ENCODE peak calls at places on chromosomes 11 and 22, in seven cellular contexts. One of them, this sample, is unnamed. For H3K27me3, the result is how much of the 10 kb centered on the place peaks cover.

GRCh38 chr11:33987975-33988580 is 63.5 kb upstream of the CAPRIN1 start:
- DNase-seq in SJSA1: peak
- DNase-seq in CD8-positive, alpha-beta memory T cell: peak
- DNase-seq in HL-60: peak
- DNase-seq in right atrium auricular region: peak
- DNase-seq in cardiac muscle cell: peak
- DNase-seq in uterus: peak
- DNase-seq in this sample: peak

GRCh38 chr11:87015645-87016044 is 22.1 kb upstream of the TMEM135 start:
- DNase-seq in uterus: no peak
- DNase-seq in cardiac muscle cell: no peak
- DNase-seq in HL-60: no peak
- DNase-seq in SJSA1: no peak
- DNase-seq in right atrium auricular region: no peak
- DNase-seq in CD8-positive, alpha-beta memory T cell: no peak
- DNase-seq in this sample: no peak

GRCh38 chr11:83827940-83828554 is 541.9 kb upstream of the CCDC90B start:
- DNase-seq in HL-60: no peak
- DNase-seq in cardiac muscle cell: peak
- DNase-seq in CD8-positive, alpha-beta memory T cell: no peak
- DNase-seq in SJSA1: no peak
- DNase-seq in right atrium auricular region: no peak
- DNase-seq in uterus: no peak
- DNase-seq in this sample: no peak

GRCh38 chr22:44605486-44605885 is 96.5 kb upstream of the PRR5 start:
- DNase-seq in cardiac muscle cell: no peak
- DNase-seq in SJSA1: no peak
- DNase-seq in HL-60: peak
- DNase-seq in uterus: no peak
- DNase-seq in CD8-positive, alpha-beta memory T cell: no peak
- DNase-seq in right atrium auricular region: no peak
- DNase-seq in this sample: no peak

GRCh38 chr11:85590848-85591483 is 36.2 kb downstream of the DLG2 start:
- DNase-seq in SJSA1: no peak
- DNase-seq in CD8-positive, alpha-beta memory T cell: no peak
- DNase-seq in HL-60: no peak
- DNase-seq in uterus: no peak
- DNase-seq in cardiac muscle cell: peak
- DNase-seq in right atrium auricular region: no peak
- DNase-seq in this sample: no peak

GRCh38 chr11:30908272-30908671 is 322.1 kb upstream of the MPPED2 start:
- DNase-seq in uterus: no peak
- DNase-seq in SJSA1: no peak
- DNase-seq in CD8-positive, alpha-beta memory T cell: no peak
- DNase-seq in right atrium auricular region: no peak
- DNase-seq in cardiac muscle cell: no peak
- DNase-seq in HL-60: no peak
- DNase-seq in this sample: no peak

GRCh38 chr11:112367453-112367852 is 106.8 kb upstream of the PLET1 start:
- DNase-seq in right atrium auricular region: no peak
- DNase-seq in uterus: no peak
- DNase-seq in HL-60: no peak
- DNase-seq in cardiac muscle cell: no peak
- DNase-seq in SJSA1: no peak
- DNase-seq in CD8-positive, alpha-beta memory T cell: no peak
- DNase-seq in this sample: no peak

GRCh38 chr11:105670811-105671210 is 60.9 kb downstream of the GRIA4 start:
- DNase-seq in uterus: no peak
- DNase-seq in CD8-positive, alpha-beta memory T cell: no peak
- DNase-seq in cardiac muscle cell: no peak
- DNase-seq in SJSA1: no peak
- DNase-seq in HL-60: no peak
- DNase-seq in right atrium auricular region: no peak
- DNase-seq in this sample: no peak

GRCh38 chr11:34682822-34683221 is 61.9 kb downstream of the EHF start:
- DNase-seq in right atrium auricular region: no peak
- DNase-seq in uterus: no peak
- DNase-seq in HL-60: no peak
- DNase-seq in CD8-positive, alpha-beta memory T cell: no peak
- DNase-seq in SJSA1: peak
- DNase-seq in cardiac muscle cell: peak
- DNase-seq in this sample: no peak

GRCh38 chr11:126575849-126576248 is 220.4 kb downstream of the ST3GAL4 start:
- DNase-seq in cardiac muscle cell: no peak
- DNase-seq in CD8-positive, alpha-beta memory T cell: no peak
- DNase-seq in uterus: no peak
- DNase-seq in HL-60: no peak
- DNase-seq in SJSA1: no peak
- DNase-seq in right atrium auricular region: no peak
- DNase-seq in this sample: no peak

GRCh38 chr11:133922078-133922870 is 34.5 kb downstream of the IGSF9B start:
- DNase-seq in uterus: no peak
- DNase-seq in SJSA1: no peak
- DNase-seq in right atrium auricular region: no peak
- DNase-seq in cardiac muscle cell: no peak
- DNase-seq in CD8-positive, alpha-beta memory T cell: no peak
- DNase-seq in HL-60: no peak
- DNase-seq in this sample: no peak

GRCh38 chr11:121416909-121417567 is 35.1 kb upstream of the SORL1 start:
- DNase-seq in cardiac muscle cell: peak
- DNase-seq in CD8-positive, alpha-beta memory T cell: peak
- DNase-seq in uterus: peak
- DNase-seq in right atrium auricular region: peak
- DNase-seq in SJSA1: no peak
- DNase-seq in HL-60: peak
- DNase-seq in this sample: peak
- H3K4me3 ChIP-seq in cardiac muscle cell: no peak
- H3K4me3 ChIP-seq in CD8-positive, alpha-beta memory T cell: peak
- H3K4me3 ChIP-seq in uterus: no peak
- H3K4me3 ChIP-seq in right atrium auricular region: no peak
- H3K4me3 ChIP-seq in SJSA1: no peak
- H3K4me3 ChIP-seq in HL-60: no peak
- H3K4me3 ChIP-seq in this sample: no peak

GRCh38 chr11:14642873-14643696 is 519 bp upstream of the PDE3B start:
- DNase-seq in uterus: no peak
- DNase-seq in right atrium auricular region: no peak
- DNase-seq in cardiac muscle cell: no peak
- DNase-seq in CD8-positive, alpha-beta memory T cell: no peak
- DNase-seq in HL-60: no peak
- DNase-seq in SJSA1: no peak
- DNase-seq in this sample: no peak

GRCh38 chr11:14643697-14644395 is at the start of gene PDE3B:
- DNase-seq in HL-60: peak
- DNase-seq in CD8-positive, alpha-beta memory T cell: peak
- DNase-seq in SJSA1: peak
- DNase-seq in right atrium auricular region: peak
- DNase-seq in uterus: peak
- DNase-seq in cardiac muscle cell: peak
- DNase-seq in this sample: peak

GRCh38 chr11:14645985-14646900 is 2.6 kb downstream of the PDE3B start:
- DNase-seq in right atrium auricular region: no peak
- DNase-seq in CD8-positive, alpha-beta memory T cell: no peak
- DNase-seq in SJSA1: no peak
- DNase-seq in HL-60: peak
- DNase-seq in uterus: no peak
- DNase-seq in cardiac muscle cell: peak
- DNase-seq in this sample: no peak

GRCh38 chr11:14644396-14645246 is 1.0 kb downstream of the PDE3B start:
- DNase-seq in CD8-positive, alpha-beta memory T cell: no peak
- DNase-seq in SJSA1: peak
- DNase-seq in cardiac muscle cell: peak
- DNase-seq in uterus: no peak
- DNase-seq in right atrium auricular region: no peak
- DNase-seq in HL-60: peak
- DNase-seq in this sample: peak

GRCh38 chr11:14645247-14645912 is 1.8 kb downstream of the PDE3B start:
- DNase-seq in CD8-positive, alpha-beta memory T cell: no peak
- DNase-seq in cardiac muscle cell: peak
- DNase-seq in uterus: no peak
- DNase-seq in HL-60: no peak
- DNase-seq in right atrium auricular region: no peak
- DNase-seq in SJSA1: no peak
- DNase-seq in this sample: no peak
- H3K27ac ChIP-seq in CD8-positive, alpha-beta memory T cell: peak
- H3K27ac ChIP-seq in cardiac muscle cell: no peak
- H3K27ac ChIP-seq in uterus: no peak
- H3K27ac ChIP-seq in HL-60: peak
- H3K27ac ChIP-seq in right atrium auricular region: peak
- H3K27ac ChIP-seq in SJSA1: no peak
- H3K27ac ChIP-seq in this sample: peak

GRCh38 chr11:44994753-44995152 is 44.1 kb upstream of the TP53I11 start:
- DNase-seq in CD8-positive, alpha-beta memory T cell: no peak
- DNase-seq in uterus: no peak
- DNase-seq in right atrium auricular region: no peak
- DNase-seq in SJSA1: no peak
- DNase-seq in HL-60: no peak
- DNase-seq in cardiac muscle cell: no peak
- DNase-seq in this sample: no peak

GRCh38 chr11:44992181-44992582 is 41.5 kb upstream of the TP53I11 start:
- DNase-seq in HL-60: no peak
- DNase-seq in uterus: no peak
- DNase-seq in cardiac muscle cell: no peak
- DNase-seq in CD8-positive, alpha-beta memory T cell: no peak
- DNase-seq in SJSA1: no peak
- DNase-seq in right atrium auricular region: peak
- DNase-seq in this sample: no peak

GRCh38 chr11:44992774-44993173 is 42.1 kb upstream of the TP53I11 start:
- DNase-seq in CD8-positive, alpha-beta memory T cell: no peak
- DNase-seq in HL-60: no peak
- DNase-seq in uterus: no peak
- DNase-seq in SJSA1: no peak
- DNase-seq in cardiac muscle cell: no peak
- DNase-seq in right atrium auricular region: no peak
- DNase-seq in this sample: no peak

GRCh38 chr11:44997566-44997965 is 46.9 kb upstream of the TP53I11 start:
- DNase-seq in CD8-positive, alpha-beta memory T cell: no peak
- DNase-seq in uterus: no peak
- DNase-seq in right atrium auricular region: no peak
- DNase-seq in cardiac muscle cell: no peak
- DNase-seq in SJSA1: no peak
- DNase-seq in HL-60: no peak
- DNase-seq in this sample: no peak

GRCh38 chr11:44993971-44994705 is 43.5 kb upstream of the TP53I11 start:
- DNase-seq in cardiac muscle cell: no peak
- DNase-seq in right atrium auricular region: no peak
- DNase-seq in SJSA1: no peak
- DNase-seq in HL-60: no peak
- DNase-seq in uterus: no peak
- DNase-seq in CD8-positive, alpha-beta memory T cell: no peak
- DNase-seq in this sample: no peak
- H3K27me3 ChIP-seq in cardiac muscle cell: under half
- H3K27me3 ChIP-seq in right atrium auricular region: under half
- H3K27me3 ChIP-seq in SJSA1: under half
- H3K27me3 ChIP-seq in HL-60: under half
- H3K27me3 ChIP-seq in uterus: under half
- H3K27me3 ChIP-seq in CD8-positive, alpha-beta memory T cell: under half
- H3K27me3 ChIP-seq in this sample: under half

GRCh38 chr22:38741576-38741975 is 14.2 kb downstream of the SUN2 start:
- DNase-seq in cardiac muscle cell: no peak
- DNase-seq in right atrium auricular region: no peak
- DNase-seq in SJSA1: no peak
- DNase-seq in HL-60: no peak
- DNase-seq in CD8-positive, alpha-beta memory T cell: no peak
- DNase-seq in uterus: no peak
- DNase-seq in this sample: no peak
- H3K4me3 ChIP-seq in cardiac muscle cell: no peak
- H3K4me3 ChIP-seq in right atrium auricular region: no peak
- H3K4me3 ChIP-seq in SJSA1: no peak
- H3K4me3 ChIP-seq in HL-60: no peak
- H3K4me3 ChIP-seq in CD8-positive, alpha-beta memory T cell: no peak
- H3K4me3 ChIP-seq in uterus: no peak
- H3K4me3 ChIP-seq in this sample: no peak

GRCh38 chr22:32693102-32693501 is 108.4 kb upstream of the TIMP3 start:
- DNase-seq in cardiac muscle cell: no peak
- DNase-seq in right atrium auricular region: no peak
- DNase-seq in CD8-positive, alpha-beta memory T cell: no peak
- DNase-seq in uterus: no peak
- DNase-seq in SJSA1: no peak
- DNase-seq in HL-60: no peak
- DNase-seq in this sample: no peak
- H3K27ac ChIP-seq in cardiac muscle cell: no peak
- H3K27ac ChIP-seq in right atrium auricular region: no peak
- H3K27ac ChIP-seq in CD8-positive, alpha-beta memory T cell: no peak
- H3K27ac ChIP-seq in uterus: no peak
- H3K27ac ChIP-seq in SJSA1: no peak
- H3K27ac ChIP-seq in HL-60: no peak
- H3K27ac ChIP-seq in this sample: no peak

GRCh38 chr22:21991309-21991596 is 8.7 kb upstream of the TOP3B start:
- DNase-seq in right atrium auricular region: no peak
- DNase-seq in CD8-positive, alpha-beta memory T cell: no peak
- DNase-seq in HL-60: no peak
- DNase-seq in cardiac muscle cell: no peak
- DNase-seq in SJSA1: no peak
- DNase-seq in uterus: no peak
- DNase-seq in this sample: no peak
- H3K27me3 ChIP-seq in right atrium auricular region: under half
- H3K27me3 ChIP-seq in CD8-positive, alpha-beta memory T cell: under half
- H3K27me3 ChIP-seq in HL-60: under half
- H3K27me3 ChIP-seq in cardiac muscle cell: half or more
- H3K27me3 ChIP-seq in SJSA1: under half
- H3K27me3 ChIP-seq in uterus: under half
- H3K27me3 ChIP-seq in this sample: under half

GRCh38 chr11:77522215-77522614 is 48.3 kb upstream of the PAK1 start:
- DNase-seq in HL-60: no peak
- DNase-seq in CD8-positive, alpha-beta memory T cell: no peak
- DNase-seq in SJSA1: no peak
- DNase-seq in right atrium auricular region: no peak
- DNase-seq in cardiac muscle cell: no peak
- DNase-seq in uterus: no peak
- DNase-seq in this sample: no peak
- H3K4me3 ChIP-seq in HL-60: no peak
- H3K4me3 ChIP-seq in CD8-positive, alpha-beta memory T cell: no peak
- H3K4me3 ChIP-seq in SJSA1: no peak
- H3K4me3 ChIP-seq in right atrium auricular region: no peak
- H3K4me3 ChIP-seq in cardiac muscle cell: no peak
- H3K4me3 ChIP-seq in uterus: no peak
- H3K4me3 ChIP-seq in this sample: no peak